ENCODE peak calls at places on chromosome 16, in five cellular contexts. A, P, E, Q and L are unnamed samples.

GRCh38 chr16:55113195-55113594 is 182.5 kb downstream of the IRX5 start:
- DNase-seq in A (no peak), P (no peak), E (no peak), Q (no peak), L (no peak)

GRCh38 chr16:54987081-54987480 is 56.4 kb downstream of the IRX5 start:
- DNase-seq in A (no peak), P (peak; percentile 28), E (no peak), Q (no peak), L (no peak)

GRCh38 chr16:11698271-11698689 is 30.0 kb downstream of the SNN start:
- DNase-seq in A (no peak), P (no peak), E (no peak), Q (no peak), L (no peak)

GRCh38 chr16:70685061-70685937 is 554 bp downstream of the MTSS2 start:
- DNase-seq in A (no peak), P (no peak), E (no peak), Q (no peak), L (no peak)

GRCh38 chr16:81403601-81404391 is 40.8 kb upstream of the CMIP start:
- DNase-seq in A (peak; percentile 8), P (peak; percentile 26), E (peak; percentile 69), Q (peak; percentile 76), L (peak; percentile 61)

GRCh38 chr16:84156342-84156784 is 11.3 kb downstream of the DNAAF1 start:
- DNase-seq in A (no peak), P (no peak), E (peak; percentile 10), Q (peak; percentile 62), L (no peak)

GRCh38 chr16:89446136-89446974 is 44.0 kb downstream of the ANKRD11 start:
- DNase-seq in A (no peak), P (no peak), E (no peak), Q (no peak), L (no peak)

GRCh38 chr16:29738514-29738913 is 7.3 kb downstream of the C16orf54 start:
- DNase-seq in A (no peak), P (no peak), E (no peak), Q (no peak), L (no peak)

GRCh38 chr16:27401768-27402568 is at the start of gene IL21R:
- DNase-seq in A (peak; percentile 62), P (no peak), E (peak; percentile 79), Q (peak; percentile 19), L (peak; percentile 9)

GRCh38 chr16:68902376-68903345 is 59.3 kb downstream of the TANGO6 start:
- DNase-seq in A (no peak), P (no peak), E (peak; percentile 58), Q (peak; percentile 34), L (no peak)

GRCh38 chr16:83928341-83929055 is 24.5 kb upstream of the OSGIN1 start:
- DNase-seq in A (peak; percentile 82), P (no peak), E (peak; percentile 63), Q (peak; percentile 83), L (no peak)